ENCODE peak calls at places on chromosome 12, in five cellular contexts. One of them, this sample, is unnamed.

GRCh38 chr12:6846316-6846869 is 4.7 kb downstream of the CDCA3 start:
- DNase-seq in stimulated activated CD4-positive, alpha-beta T cell treated with anti-CD3 and anti-CD28 coated beads, Interleukin-1b, Interleukin-23, amount 100 ng/mL, for 24 hours: no peak
- DNase-seq in CD4-positive, alpha-beta T cell: no peak
- DNase-seq in T-helper 2 cell: no peak
- DNase-seq in stimulated activated CD8-positive, alpha-beta memory T cell treated with anti-CD3 and anti-CD28 coated beads, Interleukin-4, amount 100 ng/mL, for 1 hour: no peak
- DNase-seq in this sample: no peak

GRCh38 chr12:63848450-63848849 is 4.0 kb downstream of the SRGAP1 start:
- DNase-seq in stimulated activated CD4-positive, alpha-beta T cell treated with anti-CD3 and anti-CD28 coated beads, Interleukin-1b, Interleukin-23, amount 100 ng/mL, for 24 hours: no peak
- DNase-seq in stimulated activated CD8-positive, alpha-beta memory T cell treated with anti-CD3 and anti-CD28 coated beads, Interleukin-4, amount 100 ng/mL, for 1 hour: no peak
- DNase-seq in T-helper 2 cell: no peak
- DNase-seq in CD4-positive, alpha-beta T cell: no peak
- DNase-seq in this sample: no peak

GRCh38 chr12:110498984-110499706 is 2.8 kb downstream of the VPS29 start:
- DNase-seq in stimulated activated CD4-positive, alpha-beta T cell treated with anti-CD3 and anti-CD28 coated beads, Interleukin-1b, Interleukin-23, amount 100 ng/mL, for 24 hours: no peak
- DNase-seq in stimulated activated CD8-positive, alpha-beta memory T cell treated with anti-CD3 and anti-CD28 coated beads, Interleukin-4, amount 100 ng/mL, for 1 hour: no peak
- DNase-seq in T-helper 2 cell: no peak
- DNase-seq in CD4-positive, alpha-beta T cell: no peak
- DNase-seq in this sample: no peak

GRCh38 chr12:53972722-53973092 is 219 bp upstream of the HOXC11 start:
- DNase-seq in stimulated activated CD8-positive, alpha-beta memory T cell treated with anti-CD3 and anti-CD28 coated beads, Interleukin-4, amount 100 ng/mL, for 1 hour: no peak
- DNase-seq in T-helper 2 cell: no peak
- DNase-seq in stimulated activated CD4-positive, alpha-beta T cell treated with anti-CD3 and anti-CD28 coated beads, Interleukin-1b, Interleukin-23, amount 100 ng/mL, for 24 hours: no peak
- DNase-seq in CD4-positive, alpha-beta T cell: no peak
- DNase-seq in this sample: no peak

GRCh38 chr12:113298861-113299545 is 35.9 kb downstream of the SLC8B1 start:
- DNase-seq in T-helper 2 cell: no peak
- DNase-seq in stimulated activated CD8-positive, alpha-beta memory T cell treated with anti-CD3 and anti-CD28 coated beads, Interleukin-4, amount 100 ng/mL, for 1 hour: no peak
- DNase-seq in stimulated activated CD4-positive, alpha-beta T cell treated with anti-CD3 and anti-CD28 coated beads, Interleukin-1b, Interleukin-23, amount 100 ng/mL, for 24 hours: no peak
- DNase-seq in CD4-positive, alpha-beta T cell: no peak
- DNase-seq in this sample: peak; percentile 83

GRCh38 chr12:7460375-7461259 is 16.7 kb upstream of the CD163L1 start:
- DNase-seq in stimulated activated CD8-positive, alpha-beta memory T cell treated with anti-CD3 and anti-CD28 coated beads, Interleukin-4, amount 100 ng/mL, for 1 hour: no peak
- DNase-seq in CD4-positive, alpha-beta T cell: peak; percentile 37
- DNase-seq in stimulated activated CD4-positive, alpha-beta T cell treated with anti-CD3 and anti-CD28 coated beads, Interleukin-1b, Interleukin-23, amount 100 ng/mL, for 24 hours: no peak
- DNase-seq in T-helper 2 cell: peak; percentile 4
- DNase-seq in this sample: no peak

GRCh38 chr12:6052940-6053329 is 71.5 kb downstream of the VWF start:
- DNase-seq in stimulated activated CD4-positive, alpha-beta T cell treated with anti-CD3 and anti-CD28 coated beads, Interleukin-1b, Interleukin-23, amount 100 ng/mL, for 24 hours: no peak
- DNase-seq in T-helper 2 cell: no peak
- DNase-seq in CD4-positive, alpha-beta T cell: no peak
- DNase-seq in stimulated activated CD8-positive, alpha-beta memory T cell treated with anti-CD3 and anti-CD28 coated beads, Interleukin-4, amount 100 ng/mL, for 1 hour: no peak
- DNase-seq in this sample: no peak

GRCh38 chr12:77032406-77032805 is 33.0 kb downstream of the E2F7 start:
- DNase-seq in CD4-positive, alpha-beta T cell: no peak
- DNase-seq in stimulated activated CD8-positive, alpha-beta memory T cell treated with anti-CD3 and anti-CD28 coated beads, Interleukin-4, amount 100 ng/mL, for 1 hour: no peak
- DNase-seq in stimulated activated CD4-positive, alpha-beta T cell treated with anti-CD3 and anti-CD28 coated beads, Interleukin-1b, Interleukin-23, amount 100 ng/mL, for 24 hours: no peak
- DNase-seq in T-helper 2 cell: no peak
- DNase-seq in this sample: no peak

GRCh38 chr12:76123301-76124212 is 39.1 kb upstream of the NAP1L1 start:
- DNase-seq in stimulated activated CD4-positive, alpha-beta T cell treated with anti-CD3 and anti-CD28 coated beads, Interleukin-1b, Interleukin-23, amount 100 ng/mL, for 24 hours: no peak
- DNase-seq in CD4-positive, alpha-beta T cell: no peak
- DNase-seq in stimulated activated CD8-positive, alpha-beta memory T cell treated with anti-CD3 and anti-CD28 coated beads, Interleukin-4, amount 100 ng/mL, for 1 hour: no peak
- DNase-seq in T-helper 2 cell: no peak
- DNase-seq in this sample: no peak

GRCh38 chr12:111444706-111445310 is 39.1 kb downstream of the SH2B3 start:
- DNase-seq in stimulated activated CD8-positive, alpha-beta memory T cell treated with anti-CD3 and anti-CD28 coated beads, Interleukin-4, amount 100 ng/mL, for 1 hour: no peak
- DNase-seq in stimulated activated CD4-positive, alpha-beta T cell treated with anti-CD3 and anti-CD28 coated beads, Interleukin-1b, Interleukin-23, amount 100 ng/mL, for 24 hours: peak; percentile 51
- DNase-seq in T-helper 2 cell: peak; percentile 85
- DNase-seq in CD4-positive, alpha-beta T cell: peak; percentile 61
- DNase-seq in this sample: peak; percentile 87

GRCh38 chr12:71321531-71321930 is 118.1 kb upstream of the LGR5 start:
- DNase-seq in CD4-positive, alpha-beta T cell: no peak
- DNase-seq in T-helper 2 cell: no peak
- DNase-seq in stimulated activated CD8-positive, alpha-beta memory T cell treated with anti-CD3 and anti-CD28 coated beads, Interleukin-4, amount 100 ng/mL, for 1 hour: no peak
- DNase-seq in stimulated activated CD4-positive, alpha-beta T cell treated with anti-CD3 and anti-CD28 coated beads, Interleukin-1b, Interleukin-23, amount 100 ng/mL, for 24 hours: no peak
- DNase-seq in this sample: no peak